ENCODE peak calls at places on chromosomes 3 and 15, in six cellular contexts. T, V, O, I, C and Y are unnamed samples.
A peak's percentile ranks its signal among the peaks of the same experiment; 100 is the strongest.

GRCh38 chr3:171614318-171614967 is 154.2 kb upstream of the TNIK start:
- DNase-seq in O (peak; percentile 52), I (no peak), V (no peak), C (peak; percentile 75), T (no peak), Y (no peak)

GRCh38 chr3:162721736-162722135 is 1225.1 kb downstream of the OTOL1 start:
- DNase-seq in V (no peak), O (no peak), C (no peak), T (no peak), I (peak; percentile 39), Y (no peak)

GRCh38 chr3:163722421-163722820 is 1355.9 kb downstream of the SI start:
- DNase-seq in I (no peak), V (no peak), C (peak; percentile 4), T (no peak), O (no peak), Y (no peak)

GRCh38 chr15:33735637-33736247 is 232.6 kb upstream of the CHRM5 start:
- DNase-seq in V (peak; percentile 18), O (peak; percentile 26), T (peak; percentile 51), C (peak; percentile 22), I (peak; percentile 67), Y (no peak)

GRCh38 chr3:177629276-177629675 is 432.0 kb upstream of the TBL1XR1 start:
- DNase-seq in T (no peak), V (no peak), C (no peak), O (no peak), I (no peak), Y (no peak)

GRCh38 chr3:181327349-181327748 is 337.8 kb upstream of the DNAJC19 start:
- DNase-seq in O (no peak), V (no peak), I (no peak), C (no peak), T (no peak), Y (no peak)

GRCh38 chr3:170703121-170703588 is 117.3 kb upstream of the SLC7A14 start:
- DNase-seq in C (no peak), T (no peak), I (peak; percentile 76), O (peak; percentile 96), V (no peak), Y (no peak)

GRCh38 chr15:88982304-88982945 is 69.2 kb upstream of the MFGE8 start:
- DNase-seq in O (peak; percentile 90), C (no peak), V (no peak), T (peak; percentile 44), I (peak; percentile 93), Y (no peak)

GRCh38 chr3:184335291-184335660 is 2.1 kb upstream of the FAM131A start:
- DNase-seq in I (no peak), T (peak; percentile 56), C (peak; percentile 32), V (no peak), O (peak; percentile 42), Y (no peak)

GRCh38 chr15:93035953-93036810 is 52.8 kb downstream of the RGMA start:
- DNase-seq in C (peak; percentile 72), I (peak; percentile 52), O (peak; percentile 35), T (peak; percentile 69), V (no peak), Y (peak; percentile 45)
- H3K4me3 ChIP-seq in C (no peak overlapping the region), I (no peak overlapping the region), O (no peak overlapping the region), T (no peak overlapping the region), V (no peak overlapping the region), Y (no peak overlapping the region)

GRCh38 chr3:17573396-17573795 is 169.0 kb downstream of the TBC1D5 start:
- DNase-seq in I (no peak), C (no peak), T (no peak), O (no peak), V (no peak), Y (no peak)
- H3K27me3 ChIP-seq in I (no peaks in the 10 kb centered on the region), C (no peaks in the 10 kb centered on the region), T (no peaks in the 10 kb centered on the region), O (no peaks in the 10 kb centered on the region), V (no peaks in the 10 kb centered on the region), Y (no peaks in the 10 kb centered on the region)

GRCh38 chr3:124172846-124173245 is 180.9 kb upstream of the ROPN1 start:
- DNase-seq in O (no peak), I (peak; percentile 10), T (peak; percentile 13), C (no peak), V (no peak), Y (no peak)
- H3K27ac ChIP-seq in O (no peak overlapping the region), I (no peak overlapping the region), T (peak overlapping the region; percentile 99), C (no peak overlapping the region), V (no peak overlapping the region), Y (no peak overlapping the region)

DNA sequence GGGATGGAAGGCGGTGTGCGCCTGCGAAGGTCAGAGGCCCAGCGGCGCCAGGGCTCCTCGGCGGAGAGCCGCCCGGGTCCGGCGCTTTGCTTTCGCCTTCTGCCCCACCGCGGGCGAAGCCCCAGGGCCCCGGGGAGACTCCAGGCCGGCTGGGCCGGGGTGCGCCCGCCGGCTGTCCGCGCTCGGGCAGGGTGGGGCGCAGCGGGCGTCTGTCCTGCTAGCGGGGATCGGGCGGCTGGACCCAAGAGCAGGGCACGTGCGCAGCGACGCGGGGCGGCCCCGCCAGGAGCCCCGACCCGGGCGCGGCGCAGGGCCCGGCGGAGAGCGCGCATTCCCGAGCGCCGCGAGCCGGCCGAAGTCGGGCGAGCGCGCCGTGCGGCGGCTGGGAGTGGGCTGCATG is 585 bp upstream of the ALDH1A3 start:
- DNase-seq in O (peak; percentile 42), I (no peak), C (no peak), V (no peak), T (peak; percentile 87), Y (no peak)
- H3K4me3 ChIP-seq in O (peak overlapping the region; percentile 68), I (peak overlapping the region; percentile 77), C (peak overlapping the region; percentile 38), V (peak overlapping the region; percentile 69), T (peak overlapping the region; percentile 37), Y (peak overlapping the region; percentile 50)

DNA sequence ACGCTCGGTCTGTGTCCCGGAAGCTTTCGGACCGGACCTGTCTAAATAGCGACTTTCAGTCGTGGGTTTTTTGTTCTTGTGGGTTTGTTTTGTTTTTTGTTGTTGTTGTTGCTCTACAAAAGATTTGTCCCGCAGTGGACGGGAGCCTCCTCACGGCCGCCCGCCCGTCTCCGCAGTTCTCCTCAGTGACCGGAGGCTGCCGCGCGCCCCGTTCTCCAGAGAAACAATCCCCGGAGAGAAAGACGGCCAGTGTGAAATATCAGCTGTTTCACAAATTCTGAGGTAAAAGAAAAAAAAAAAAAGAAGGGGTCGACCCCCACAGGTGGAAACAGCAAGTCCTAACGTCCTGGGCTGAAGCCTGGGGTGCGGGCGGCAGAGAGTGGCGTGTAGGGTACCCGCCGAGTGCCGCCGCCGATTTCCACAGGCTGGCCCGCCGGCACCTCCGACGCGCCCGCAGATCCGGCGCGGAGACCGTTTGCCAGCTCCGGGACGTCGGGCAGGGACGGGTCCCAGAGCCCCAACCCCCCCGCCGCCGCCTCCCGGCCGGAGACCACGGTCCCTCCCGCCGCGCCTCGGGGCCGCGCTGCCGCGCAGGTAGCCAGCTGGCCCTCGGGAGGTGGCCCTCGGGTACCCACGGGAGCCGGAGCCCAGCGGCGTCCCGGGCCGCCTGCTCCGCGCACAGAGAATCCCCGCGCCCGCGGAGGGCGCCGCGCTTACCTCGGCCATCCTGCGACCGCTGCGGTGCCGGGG is 476 bp downstream of the BNC1 start:
- DNase-seq in O (peak; percentile 60), C (no peak), I (no peak), V (no peak), T (peak; percentile 52), Y (no peak)
- H3K27me3 ChIP-seq in O (no peaks in the 10 kb centered on the region), C (peaks cover 83% of the 10 kb centered on the region), I (no peaks in the 10 kb centered on the region), V (no peaks in the 10 kb centered on the region), T (peaks cover 64% of the 10 kb centered on the region), Y (peaks cover 71% of the 10 kb centered on the region)

DNA sequence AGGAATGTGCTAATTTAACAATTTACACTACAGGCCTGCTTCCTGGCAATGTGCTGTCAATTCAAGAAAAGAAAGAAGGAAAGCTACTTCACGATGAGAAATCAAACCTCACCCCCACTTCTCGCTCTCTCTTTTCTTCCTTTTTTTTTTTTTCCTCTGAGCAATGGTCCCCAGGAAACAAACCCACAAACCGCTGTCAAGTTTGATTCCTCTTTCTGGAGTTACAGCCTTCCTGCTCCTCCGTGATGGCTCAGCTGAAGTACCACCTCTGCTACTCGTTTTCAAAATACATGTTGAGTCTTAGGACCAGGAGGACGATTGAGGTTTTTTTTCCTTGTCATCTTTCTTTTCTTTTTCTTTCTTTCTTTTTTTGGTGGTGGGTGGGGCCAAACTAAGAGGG is 3.4 kb upstream of the TRIM71 start:
- DNase-seq in O (no peak), T (no peak), V (no peak), C (no peak), I (no peak), Y (no peak)
- H3K27ac ChIP-seq in O (no peak overlapping the region), T (no peak overlapping the region), V (no peak overlapping the region), C (no peak overlapping the region), I (no peak overlapping the region), Y (no peak overlapping the region)

GRCh38 chr15:34987623-34987981 is 485 bp downstream of the ZNF770 start:
- DNase-seq in I (no peak), O (no peak), C (no peak), T (peak; percentile 45), V (no peak), Y (no peak)

GRCh38 chr15:34987982-34988873 is at the start of gene ZNF770:
- DNase-seq in O (peak; percentile 89), T (peak; percentile 92), I (peak; percentile 82), C (peak; percentile 82), V (peak; percentile 61), Y (peak; percentile 86)

GRCh38 chr15:34984884-34985630 is 3.0 kb downstream of the ZNF770 start:
- DNase-seq in V (no peak), T (no peak), O (peak; percentile 47), C (no peak), I (peak; percentile 24), Y (peak; percentile 58)

GRCh38 chr15:34986326-34987181 is 1.5 kb downstream of the ZNF770 start:
- DNase-seq in C (no peak), T (no peak), V (no peak), O (peak; percentile 39), I (peak; percentile 13), Y (no peak)

GRCh38 chr15:34987182-34987488 is 952 bp downstream of the ZNF770 start:
- DNase-seq in T (peak; percentile 55), O (peak; percentile 38), C (no peak), I (peak; percentile 11), V (no peak), Y (no peak)
- H3K4me3 ChIP-seq in T (peak overlapping the region; percentile 99), O (peak overlapping the region; percentile 98), C (peak overlapping the region; percentile 81), I (peak overlapping the region; percentile 91), V (no peak overlapping the region), Y (peak overlapping the region; percentile 98)

GRCh38 chr3:122978569-122978968 is 49.0 kb downstream of the SEMA5B start:
- DNase-seq in V (no peak), I (no peak), T (no peak), O (no peak), C (no peak), Y (no peak)
- H3K27me3 ChIP-seq in V (no peaks in the 10 kb centered on the region), I (peaks cover 37% of the 10 kb centered on the region), T (no peaks in the 10 kb centered on the region), O (peaks cover 24% of the 10 kb centered on the region), C (peaks cover 33% of the 10 kb centered on the region), Y (no peaks in the 10 kb centered on the region)